ENCODE peak calls at places on chromosome X, in ten cellular contexts. N is NCI-H1436; C is activated T-cell treated with anti-CD3 and anti-CD28 coated beads for 48 hours; O is T-helper 9 cell; J is stimulated activated CD4-positive, alpha-beta T cell treated with anti-CD3 and anti-CD28 coated beads, Interleukin-2, amount 100 ng/mL, for 24 hours; K is CD4-positive, alpha-beta T cell; L is hypothalamus; X is fibroblast of the aortic adventitia; Z is putamen; P is pulmonary artery endothelial cell. M is an unnamed sample.

GRCh38 chrX:149205937-149206336 is 299.2 kb downstream of the IDS start:
- DNase-seq in O (no peak), C (no peak), X (no peak), Z (no peak), N (no peak), J (no peak), K (no peak), P (no peak), L (no peak), M (no peak)

GRCh38 chrX:139429913-139430312 is 100.6 kb upstream of the F9 start:
- DNase-seq in P (no peak), K (no peak), N (no peak), J (no peak), L (no peak), X (peak), Z (no peak), C (no peak), O (no peak), M (no peak)

GRCh38 chrX:120358687-120359086 is 3.2 kb upstream of the ATP1B4 start:
- DNase-seq in N (peak), C (peak), K (no peak), X (peak), P (no peak), L (peak), Z (peak), O (no peak), J (peak), M (no peak)

GRCh38 chrX:1463581-1464281 is 11.0 kb upstream of the ASMTL start:
- DNase-seq in P (no peak), Z (no peak), C (no peak), L (no peak), X (no peak), K (peak), O (no peak), N (no peak), J (peak), M (no peak)

GRCh38 chrX:71147496-71148277 is 3.0 kb downstream of the NLGN3 start:
- DNase-seq in O (no peak), P (no peak), Z (no peak), C (no peak), X (no peak), L (no peak), N (no peak), K (no peak), J (no peak), M (no peak)

GRCh38 chrX:39992300-39992699 is 105.5 kb downstream of the BCOR start:
- DNase-seq in Z (no peak), J (no peak), C (no peak), P (no peak), L (no peak), X (no peak), O (no peak), K (no peak), N (no peak), M (no peak)

GRCh38 chrX:134512566-134512965 is 52.6 kb downstream of the HPRT1 start:
- DNase-seq in P (no peak), C (no peak), X (peak), K (no peak), L (no peak), N (no peak), Z (peak), J (no peak), O (no peak), M (no peak)

GRCh38 chrX:70087857-70088256 is 25.6 kb downstream of the OTUD6A start:
- DNase-seq in Z (no peak), N (no peak), L (no peak), J (no peak), C (no peak), O (no peak), X (peak), P (peak), K (no peak), M (no peak)

GRCh38 chrX:129006491-129006890 is 516.8 kb downstream of the SMARCA1 start:
- DNase-seq in K (no peak), Z (no peak), O (no peak), C (no peak), X (no peak), N (peak), P (no peak), J (no peak), L (no peak), M (no peak)

GRCh38 chrX:13752646-13753045 is 18.1 kb downstream of the OFD1 start:
- DNase-seq in O (no peak), C (no peak), P (no peak), L (no peak), X (no peak), J (no peak), K (no peak), N (no peak), Z (no peak), M (no peak)

GRCh38 chrX:151789179-151789800 is 54.7 kb downstream of the CNGA2 start:
- DNase-seq in N (no peak), X (peak), L (no peak), K (no peak), P (no peak), C (no peak), J (no peak), Z (no peak), O (no peak), M (no peak)